ENCODE peak calls at places on chromosomes 11 and 22, in nine cellular contexts. U is stimulated activated CD8-positive, alpha-beta memory T cell treated with anti-CD3 and anti-CD28 coated beads, Interleukin-15, amount 100 ng/mL, for 24 hours; A is T-helper 9 cell; O is CD4-positive, alpha-beta memory T cell; V is MCF 10A; S is sigmoid colon; J is H9; X is caudate nucleus; B is astrocyte of the hippocampus. P is an unnamed sample.

GRCh38 chr22:39839917-39840510 is 53.5 kb downstream of the ENTHD1 start:
- DNase-seq in V (no peak), S (no peak), B (no peak), X (no peak), O (peak), A (no peak), U (no peak), J (no peak), P (no peak)

GRCh38 chr22:29267462-29267857 is 321 bp downstream of the RHBDD3 start:
- DNase-seq in U (no peak), V (no peak), X (no peak), J (no peak), B (peak), O (no peak), A (no peak), S (no peak), P (no peak)

GRCh38 chr22:47390026-47390970 is 627.8 kb downstream of the TBC1D22A start:
- DNase-seq in V (no peak), A (no peak), B (no peak), O (no peak), J (no peak), X (no peak), U (no peak), S (peak), P (no peak)

GRCh38 chr11:8810331-8811301 is 100.4 kb upstream of the AKIP1 start:
- DNase-seq in V (peak), X (peak), S (peak), A (no peak), O (no peak), B (peak), J (peak), U (no peak), P (no peak)

GRCh38 chr22:44024288-44024908 is at the start of gene PARVB:
- DNase-seq in B (peak), O (peak), U (no peak), J (no peak), X (peak), A (no peak), S (no peak), V (no peak), P (no peak)

GRCh38 chr11:90434858-90435257 is 212.0 kb upstream of the CHORDC1 start:
- DNase-seq in A (no peak), V (peak), S (no peak), J (no peak), B (no peak), U (no peak), X (no peak), O (no peak), P (no peak)

GRCh38 chr11:75777461-75778110 is 9.0 kb downstream of the DGAT2 start:
- DNase-seq in V (peak), S (no peak), O (no peak), X (no peak), A (no peak), B (no peak), U (no peak), J (no peak), P (no peak)

GRCh38 chr22:32411829-32412592 is at the start of gene RTCB:
- DNase-seq in A (peak), O (peak), V (peak), X (peak), B (peak), J (peak), U (peak), S (peak), P (peak)

GRCh38 chr22:45680932-45681700 is 9.5 kb downstream of the ATXN10 start:
- DNase-seq in B (peak), A (no peak), S (no peak), U (no peak), J (no peak), X (no peak), V (peak), O (no peak), P (no peak)

GRCh38 chr11:20873054-20873453 is 203.7 kb downstream of the NELL1 start:
- DNase-seq in X (peak), U (no peak), A (no peak), J (peak), V (peak), S (no peak), O (no peak), B (peak), P (no peak)

GRCh38 chr11:116503216-116504160 is 269.3 kb downstream of the BUD13 start:
- DNase-seq in O (no peak), B (no peak), U (no peak), S (no peak), A (no peak), X (no peak), J (no peak), V (no peak), P (no peak)

GRCh38 chr11:42840856-42841255 is 470.9 kb upstream of the API5 start:
- DNase-seq in S (no peak), J (no peak), A (no peak), O (no peak), B (peak), X (no peak), U (no peak), V (no peak), P (no peak)

GRCh38 chr11:69922596-69923111 is 103.4 kb upstream of the FGF3 start:
- DNase-seq in X (no peak), U (no peak), J (no peak), O (no peak), S (peak), A (no peak), B (no peak), V (no peak), P (no peak)

GRCh38 chr22:30306629-30307016 is 17.3 kb upstream of the CASTOR1 start:
- DNase-seq in O (no peak), J (no peak), B (no peak), V (no peak), X (no peak), S (no peak), A (no peak), U (no peak), P (no peak)

P was measured in naive thymus-derived CD4-positive, alpha-beta T cell.